ENCODE peak calls at places on chromosome 10, in ten cellular contexts. D, I, S, Q, G, V, Y, N, J and W are unnamed samples.

GRCh38 chr10:74194545-74194944 is 43.5 kb downstream of the ADK start:
- DNase-seq in V (no peak), D (no peak), Y (no peak), I (peak; percentile 71), G (no peak), N (no peak), J (no peak), Q (peak; percentile 40), S (no peak), W (no peak)

GRCh38 chr10:44703241-44704155 is 207.6 kb upstream of the TMEM72 start:
- DNase-seq in S (no peak), Y (no peak), D (peak; percentile 25), N (no peak), J (no peak), Q (no peak), G (no peak), V (no peak), I (no peak), W (no peak)

GRCh38 chr10:125840955-125841354 is 17.6 kb downstream of the BCCIP start:
- DNase-seq in V (no peak), J (no peak), S (no peak), I (no peak), Q (no peak), D (no peak), N (no peak), G (no peak), Y (no peak), W (no peak)

GRCh38 chr10:490256-490655 is 199.2 kb downstream of the DIP2C start:
- DNase-seq in S (no peak), J (peak; percentile 81), I (no peak), N (peak; percentile 24), Q (no peak), V (no peak), G (peak; percentile 75), D (no peak), Y (peak; percentile 64), W (no peak)

GRCh38 chr10:61173450-61173849 is 229.5 kb upstream of the RHOBTB1 start:
- DNase-seq in Q (no peak), D (no peak), Y (no peak), S (no peak), N (no peak), G (no peak), J (no peak), I (no peak), V (no peak), W (no peak)

GRCh38 chr10:63497321-63497720 is 23.9 kb upstream of the REEP3 start:
- DNase-seq in J (no peak), G (no peak), I (no peak), N (no peak), V (no peak), Y (no peak), Q (no peak), S (no peak), D (no peak), W (no peak)

GRCh38 chr10:29807407-29807806 is 172.6 kb upstream of the SVIL start:
- DNase-seq in G (no peak), D (peak; percentile 85), S (no peak), V (no peak), J (peak; percentile 31), N (no peak), I (no peak), Y (no peak), Q (no peak), W (no peak)

GRCh38 chr10:129784891-129785290 is 179.2 kb downstream of the EBF3 start:
- DNase-seq in D (no peak), N (no peak), I (no peak), J (peak; percentile 33), V (no peak), S (no peak), Q (no peak), Y (no peak), G (no peak), W (no peak)

GRCh38 chr10:35998036-35998435 is 355.9 kb upstream of the FZD8 start:
- DNase-seq in G (no peak), S (no peak), Q (no peak), J (no peak), V (no peak), I (no peak), N (no peak), Y (no peak), D (no peak), W (no peak)

GRCh38 chr10:132628966-132629900 is 91.6 kb downstream of the INPP5A start:
- DNase-seq in Q (no peak), S (no peak), J (peak; percentile 60), N (no peak), G (peak; percentile 82), V (no peak), D (no peak), Y (peak; percentile 9), I (no peak), W (peak; percentile 29)

GRCh38 chr10:21355591-21356011 is 169.9 kb downstream of the SKIDA1 start:
- DNase-seq in N (no peak), I (no peak), D (peak; percentile 76), Y (no peak), V (peak; percentile 32), J (no peak), S (no peak), G (no peak), Q (no peak), W (no peak)

GRCh38 chr10:126256864-126257263 is 131.4 kb downstream of the ADAM12 start:
- DNase-seq in V (no peak), J (no peak), N (no peak), D (no peak), I (no peak), Q (no peak), S (no peak), G (no peak), Y (no peak), W (no peak)

GRCh38 chr10:77214799-77215198 is 422.8 kb downstream of the KCNMA1 start:
- DNase-seq in Y (no peak), G (no peak), V (no peak), S (no peak), J (no peak), N (no peak), Q (no peak), I (no peak), D (no peak), W (no peak)

GRCh38 chr10:77208857-77209256 is 428.8 kb downstream of the KCNMA1 start:
- DNase-seq in G (no peak), S (no peak), I (no peak), Y (no peak), V (no peak), N (no peak), Q (no peak), J (no peak), D (no peak), W (no peak)

GRCh38 chr10:77207182-77208165 is 430.1 kb downstream of the KCNMA1 start:
- DNase-seq in J (no peak), Y (no peak), Q (no peak), V (no peak), G (no peak), N (no peak), I (no peak), S (no peak), D (no peak), W (no peak)

GRCh38 chr10:77212632-77213031 is 425.0 kb downstream of the KCNMA1 start:
- DNase-seq in Q (no peak), I (no peak), D (no peak), V (no peak), G (no peak), S (no peak), N (no peak), Y (no peak), J (no peak), W (no peak)

GRCh38 chr10:77210645-77211044 is 427.0 kb downstream of the KCNMA1 start:
- DNase-seq in Q (no peak), I (no peak), Y (no peak), G (no peak), V (no peak), J (no peak), D (no peak), S (no peak), N (no peak), W (no peak)
- H3K27ac ChIP-seq in Q (no peak overlapping the region), I (no peak overlapping the region), Y (no peak overlapping the region), G (no peak overlapping the region), V (no peak overlapping the region), J (no peak overlapping the region), D (no peak overlapping the region), S (no peak overlapping the region), N (no peak overlapping the region), W (no peak overlapping the region)

GRCh38 chr10:103548581-103549348 is 55.3 kb downstream of the NEURL1 start:
- DNase-seq in I (no peak), J (peak; percentile 50), G (peak; percentile 97), V (no peak), D (no peak), Q (no peak), N (peak; percentile 44), Y (no peak), S (peak; percentile 7), W (no peak)
- H3K27ac ChIP-seq in I (no peak overlapping the region), J (no peak overlapping the region), G (peak overlapping the region; percentile 84), V (no peak overlapping the region), D (no peak overlapping the region), Q (no peak overlapping the region), N (peak overlapping the region; percentile 22), Y (no peak overlapping the region), S (no peak overlapping the region), W (no peak overlapping the region)

DNA sequence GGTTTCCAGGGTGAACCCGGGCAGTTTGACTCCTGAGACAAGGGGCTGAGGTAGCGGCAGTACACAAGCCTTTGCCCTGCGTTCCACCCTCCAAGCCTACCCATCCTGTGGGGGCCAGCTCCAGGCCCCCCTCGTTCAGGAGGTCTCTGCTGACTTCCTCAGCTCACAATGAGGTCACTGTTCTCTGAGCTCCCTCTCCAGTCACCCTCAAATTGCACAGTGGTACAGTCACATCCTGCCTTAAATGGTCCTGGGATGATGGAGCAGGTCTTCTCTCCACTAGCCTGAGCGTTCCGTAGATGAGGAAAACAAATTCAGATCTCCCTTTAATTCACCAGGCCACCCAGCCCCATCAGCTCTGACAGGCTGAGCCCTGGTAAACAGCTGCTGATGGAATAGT is 90.2 kb downstream of the SH3PXD2A start:
- DNase-seq in D (no peak), Q (no peak), Y (no peak), G (no peak), I (peak; percentile 9), J (no peak), S (no peak), N (no peak), V (no peak), W (no peak)
- H3K27ac ChIP-seq in D (peak overlapping the region; percentile 59), Q (no peak overlapping the region), Y (no peak overlapping the region), G (no peak overlapping the region), I (no peak overlapping the region), J (no peak overlapping the region), S (no peak overlapping the region), N (no peak overlapping the region), V (no peak overlapping the region), W (no peak overlapping the region)

GRCh38 chr10:110184363-110184762 is 23.0 kb upstream of the MXI1 start:
- DNase-seq in G (no peak), V (no peak), I (no peak), D (no peak), J (no peak), N (no peak), Q (no peak), S (no peak), Y (no peak), W (no peak)

GRCh38 chr10:110192552-110192951 is 14.9 kb upstream of the MXI1 start:
- DNase-seq in N (no peak), Y (no peak), J (no peak), D (no peak), S (no peak), G (no peak), Q (no peak), V (peak; percentile 64), I (no peak), W (no peak)

GRCh38 chr10:110190170-110190569 is 17.2 kb upstream of the MXI1 start:
- DNase-seq in N (no peak), J (no peak), Q (no peak), Y (no peak), V (no peak), D (no peak), G (no peak), I (no peak), S (no peak), W (no peak)
- H3K27ac ChIP-seq in N (no peak overlapping the region), J (no peak overlapping the region), Q (no peak overlapping the region), Y (no peak overlapping the region), V (no peak overlapping the region), D (no peak overlapping the region), G (no peak overlapping the region), I (no peak overlapping the region), S (no peak overlapping the region), W (no peak overlapping the region)